ENCODE peak calls at places on chromosomes 1 and 21, in four cellular contexts. U, M, S and O are unnamed samples.

GRCh38 chr1:59685666-59686065 is 129.1 kb upstream of the HOOK1 start:
- DNase-seq in U (no peak), M (no peak), S (no peak), O (no peak)

GRCh38 chr1:29312469-29313466 is 76.4 kb downstream of the PTPRU start:
- DNase-seq in U (no peak), M (no peak), S (no peak), O (no peak)

GRCh38 chr1:200198247-200198646 is 170.7 kb downstream of the NR5A2 start:
- DNase-seq in U (no peak), M (no peak), S (peak; percentile 58), O (no peak)

GRCh38 chr1:173429517-173430477 is 47.3 kb upstream of the PRDX6 start:
- DNase-seq in U (no peak), M (peak; percentile 75), S (no peak), O (peak; percentile 73)

GRCh38 chr1:32151319-32151787 is 28.1 kb upstream of the TXLNA start:
- DNase-seq in U (no peak), M (no peak), S (peak; percentile 43), O (no peak)

GRCh38 chr21:24895885-24896734 is 711.2 kb downstream of the MRPL39 start:
- DNase-seq in U (peak; percentile 49), M (peak; percentile 48), S (no peak), O (peak; percentile 30)

GRCh38 chr1:201191723-201192477 is 1.3 kb downstream of the IGFN1 start:
- DNase-seq in U (no peak), M (no peak), S (no peak), O (no peak)

GRCh38 chr1:211935448-211935970 is 99.8 kb downstream of the INTS7 start:
- DNase-seq in U (peak; percentile 97), M (no peak), S (no peak), O (no peak)

GRCh38 chr1:47179988-47180563 is 9.8 kb downstream of the PDZK1IP1 start:
- DNase-seq in U (no peak), M (no peak), S (no peak), O (no peak)

GRCh38 chr21:27756191-27756590 is 789.3 kb upstream of the ADAMTS5 start:
- DNase-seq in U (no peak), M (no peak), S (no peak), O (no peak)

GRCh38 chr1:233885196-233886028 is 19.1 kb upstream of the SLC35F3 start:
- DNase-seq in U (no peak), M (no peak), S (no peak), O (no peak)

GRCh38 chr1:208170252-208170651 is 73.9 kb downstream of the PLXNA2 start:
- DNase-seq in U (no peak), M (no peak), S (no peak), O (no peak)

GRCh38 chr1:246725191-246725590 is 982 bp downstream of the SCCPDH start:
- DNase-seq in U (no peak), M (no peak), S (peak; percentile 8), O (no peak)

GRCh38 chr1:27600500-27601175 is 3.3 kb downstream of the AHDC1 start:
- DNase-seq in U (no peak), M (no peak), S (peak; percentile 39), O (no peak)

GRCh38 chr1:167057297-167057688 is 32.9 kb downstream of the GPA33 start:
- DNase-seq in U (no peak), M (no peak), S (peak; percentile 62), O (peak; percentile 69)

GRCh38 chr1:163959622-163960021 is 599.4 kb upstream of the PBX1 start:
- DNase-seq in U (no peak), M (no peak), S (no peak), O (no peak)
- TF ChIP-seq SUZ12 in U (no peak), M (no peak), S (no peak), O (no peak)

GRCh38 chr1:230674581-230674980 is 32.3 kb downstream of the COG2 start:
- DNase-seq in U (no peak), M (no peak), S (no peak), O (no peak)

GRCh38 chr1:230668227-230668626 is 25.9 kb downstream of the COG2 start:
- DNase-seq in U (no peak), M (no peak), S (no peak), O (no peak)

GRCh38 chr1:230669543-230669942 is 27.3 kb downstream of the COG2 start:
- DNase-seq in U (no peak), M (no peak), S (no peak), O (no peak)
- TF ChIP-seq SUZ12 in U (no peak), M (no peak), S (no peak), O (no peak)

GRCh38 chr1:42586016-42586415 is 72.2 kb upstream of the PPIH start:
- DNase-seq in U (no peak), M (no peak), S (no peak), O (no peak)
- TF ChIP-seq SUZ12 in U (no peak), M (no peak), S (no peak), O (no peak)

DNA sequence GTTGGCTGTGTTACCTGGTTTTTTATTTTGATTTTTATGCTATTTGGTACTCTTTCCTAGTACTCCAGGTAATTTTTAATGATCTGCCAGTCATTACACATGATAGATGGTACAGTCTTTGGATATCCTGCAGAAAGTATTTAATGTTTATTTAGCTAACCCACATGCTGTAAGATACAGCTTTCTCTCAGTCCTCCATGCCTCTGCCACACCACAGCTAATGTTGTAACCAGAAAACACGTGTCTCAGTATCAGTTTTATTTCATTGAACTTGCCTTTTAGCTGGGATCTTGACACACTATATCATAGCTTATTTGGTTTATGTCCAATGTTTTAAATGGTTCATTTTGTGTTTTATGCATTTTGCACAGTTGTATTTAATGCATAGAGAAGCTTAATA is 1648.4 kb downstream of the KCNT2 start:
- DNase-seq in U (no peak), M (no peak), S (no peak), O (no peak)
- TF ChIP-seq SUZ12 in U (no peak), M (no peak), S (no peak), O (no peak)

GRCh38 chr21:15437873-15438272 is 291.9 kb upstream of the USP25 start:
- DNase-seq in U (peak; percentile 46), M (no peak), S (no peak), O (no peak)
- TF ChIP-seq SUZ12 in U (no peak), M (no peak), S (no peak), O (no peak)

GRCh38 chr1:2985121-2985561 is 36.1 kb upstream of the ACTRT2 start:
- DNase-seq in U (no peak), M (no peak), S (peak; percentile 39), O (no peak)
- TF ChIP-seq SUZ12 in U (no peak), M (no peak), S (no peak), O (no peak)

DNA sequence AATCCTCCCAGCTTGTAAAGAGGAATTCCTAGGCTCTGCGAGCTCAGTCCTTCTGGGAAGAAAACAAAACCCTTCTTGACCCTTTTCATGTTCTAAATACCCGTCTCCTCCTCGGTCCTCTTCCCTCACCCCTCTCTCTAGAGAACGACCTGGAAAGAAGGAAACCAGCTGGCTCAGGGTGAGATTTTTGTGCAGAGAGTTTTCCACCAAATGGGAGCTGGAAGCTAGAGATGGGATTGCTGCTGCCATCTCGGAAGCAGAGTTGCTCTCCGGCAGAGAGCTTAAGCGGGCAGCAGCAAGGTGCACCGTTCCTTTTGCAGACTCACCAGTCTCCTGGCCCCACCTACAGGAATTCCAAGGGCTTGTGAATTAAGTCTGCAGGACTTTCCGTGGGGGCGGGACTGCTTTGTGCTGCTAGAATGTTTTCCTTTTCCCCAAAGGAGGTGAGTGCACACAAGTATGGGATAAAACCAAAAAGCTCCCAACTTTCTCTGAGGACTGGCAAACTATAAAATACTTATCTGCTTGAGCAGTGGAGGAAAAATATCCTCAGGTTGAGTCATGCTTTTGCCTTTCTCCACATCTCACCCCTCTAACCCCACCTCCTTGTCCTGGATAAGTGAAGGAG is 29.1 kb upstream of the KIAA0040 start:
- DNase-seq in U (no peak), M (peak; percentile 57), S (no peak), O (peak; percentile 63)
- TF ChIP-seq SUZ12 in U (no peak), M (no peak), S (no peak), O (no peak)

GRCh38 chr1:97414682-97415312 is 506.0 kb downstream of the DPYD start:
- DNase-seq in U (no peak), M (no peak), S (no peak), O (no peak)
- TF ChIP-seq SUZ12 in U (no peak), M (no peak), S (no peak), O (no peak)